ENCODE peak calls at places on chromosomes 2 and 18, in seven cellular contexts. O, Z, E, M, A, W and T are unnamed samples.

GRCh38 chr2:218378053-218378452 is 4.0 kb upstream of the SLC11A1 start:
- DNase-seq in O (no peak), Z (no peak), E (no peak), M (no peak), A (peak), W (no peak), T (no peak)

GRCh38 chr2:60556441-60556997 is 3.1 kb upstream of the BCL11A start:
- DNase-seq in O (no peak), Z (no peak), E (no peak), M (no peak), A (peak), W (no peak), T (no peak)

GRCh38 chr2:18546586-18546985 is 13.9 kb downstream of the RDH14 start:
- DNase-seq in O (no peak), Z (no peak), E (no peak), M (no peak), A (no peak), W (no peak), T (no peak)

GRCh38 chr2:238688197-238689153 is 159.4 kb upstream of the TWIST2 start:
- DNase-seq in O (no peak), Z (no peak), E (no peak), M (no peak), A (no peak), W (no peak), T (no peak)

GRCh38 chr2:169799555-169799954 is 884 bp downstream of the SSB start:
- DNase-seq in O (no peak), Z (no peak), E (no peak), M (no peak), A (peak), W (no peak), T (no peak)

GRCh38 chr2:1869987-1870386 is 125.7 kb upstream of the PXDN start:
- DNase-seq in O (no peak), Z (no peak), E (no peak), M (no peak), A (no peak), W (no peak), T (no peak)

GRCh38 chr18:76482971-76483691 is 11.9 kb downstream of the ZNF516 start:
- DNase-seq in O (no peak), Z (no peak), E (peak), M (no peak), A (no peak), W (no peak), T (no peak)

GRCh38 chr2:205700331-205701132 is 18.2 kb downstream of the NRP2 start:
- DNase-seq in O (no peak), Z (no peak), E (no peak), M (peak), A (peak), W (no peak), T (no peak)

GRCh38 chr18:29321561-29321960 is 1144.6 kb upstream of the CDH2 start:
- DNase-seq in O (no peak), Z (no peak), E (no peak), M (no peak), A (no peak), W (no peak), T (no peak)

GRCh38 chr2:214193943-214194342 is 216.9 kb upstream of the VWC2L start:
- DNase-seq in O (no peak), Z (no peak), E (no peak), M (no peak), A (no peak), W (no peak), T (no peak)

GRCh38 chr18:24964213-24964612 is 387.8 kb downstream of the ZNF521 start:
- DNase-seq in O (no peak), Z (no peak), E (no peak), M (no peak), A (peak), W (no peak), T (no peak)

GRCh38 chr2:165953306-165953654 is 296 bp downstream of the TTC21B start:
- DNase-seq in O (no peak), Z (no peak), E (no peak), M (no peak), A (no peak), W (no peak), T (no peak)

GRCh38 chr2:239743206-239743605 is 281.9 kb downstream of the NDUFA10 start:
- DNase-seq in O (no peak), Z (no peak), E (no peak), M (no peak), A (no peak), W (no peak), T (no peak)

GRCh38 chr2:209619782-209620181 is 151.8 kb upstream of the UNC80 start:
- DNase-seq in O (no peak), Z (no peak), E (no peak), M (no peak), A (peak), W (no peak), T (peak)

GRCh38 chr2:117523267-117523666 is 291.2 kb upstream of the DDX18 start:
- DNase-seq in O (no peak), Z (peak), E (peak), M (no peak), A (no peak), W (peak), T (no peak)

GRCh38 chr2:172345951-172346555 is 81.3 kb upstream of the ITGA6 start:
- DNase-seq in O (no peak), Z (no peak), E (no peak), M (no peak), A (no peak), W (no peak), T (no peak)

GRCh38 chr2:134206573-134206972 is 47.3 kb upstream of the MGAT5 start:
- DNase-seq in O (no peak), Z (no peak), E (no peak), M (no peak), A (no peak), W (no peak), T (no peak)

GRCh38 chr2:226601881-226602280 is 197.7 kb downstream of the IRS1 start:
- DNase-seq in O (no peak), Z (no peak), E (no peak), M (no peak), A (no peak), W (no peak), T (no peak)

GRCh38 chr18:31343454-31343853 is 25.5 kb downstream of the DSG1 start:
- DNase-seq in O (no peak), Z (no peak), E (no peak), M (no peak), A (no peak), W (no peak), T (no peak)

GRCh38 chr2:226733189-226733858 is 66.3 kb downstream of the IRS1 start:
- DNase-seq in O (no peak), Z (no peak), E (no peak), M (peak), A (no peak), W (no peak), T (no peak)

GRCh38 chr2:69600425-69600824 is 43.1 kb downstream of the AAK1 start:
- DNase-seq in O (no peak), Z (no peak), E (no peak), M (no peak), A (no peak), W (no peak), T (no peak)

GRCh38 chr2:139835101-139835500 is 1054.9 kb upstream of the NXPH2 start:
- DNase-seq in O (no peak), Z (no peak), E (no peak), M (no peak), A (no peak), W (no peak), T (no peak)

GRCh38 chr2:20052872-20053281 is 1.4 kb upstream of the LAPTM4A start:
- DNase-seq in O (peak), Z (peak), E (peak), M (peak), A (no peak), W (peak), T (no peak)

GRCh38 chr2:54673501-54673998 is 49.9 kb upstream of the EML6 start:
- DNase-seq in O (no peak), Z (peak), E (peak), M (no peak), A (peak), W (peak), T (no peak)

GRCh38 chr2:98730053-98730850 is 680 bp downstream of the MGAT4A start:
- DNase-seq in O (no peak), Z (peak), E (peak), M (no peak), A (peak), W (peak), T (no peak)
- TF ChIP-seq POLR2A in O (no peak), Z (peak), E (peak), M (no peak), A (no peak), W (no peak), T (no peak)

DNA sequence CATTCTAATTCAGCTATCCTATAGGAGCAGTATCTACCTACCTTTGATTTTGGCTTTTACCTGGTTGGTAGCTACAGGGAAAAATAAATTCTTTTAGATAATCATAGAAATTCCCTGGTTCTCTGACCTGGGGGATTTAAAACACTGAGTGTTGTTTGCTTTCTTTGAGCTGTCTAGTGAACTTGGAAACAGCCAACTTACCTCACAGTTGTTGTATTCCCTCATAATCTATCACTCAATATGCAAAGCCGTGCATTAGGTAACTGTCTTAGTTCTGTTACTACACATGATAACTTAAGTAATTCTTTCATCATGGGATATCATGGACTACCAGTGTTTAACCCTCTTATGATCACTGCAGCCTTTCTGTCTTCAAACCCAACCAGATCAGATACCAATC is 127.8 kb downstream of the TTC27 start:
- DNase-seq in O (no peak), Z (no peak), E (no peak), M (no peak), A (no peak), W (no peak), T (no peak)
- TF ChIP-seq POLR2A in O (no peak), Z (no peak), E (no peak), M (no peak), A (no peak), W (no peak), T (no peak)

DNA sequence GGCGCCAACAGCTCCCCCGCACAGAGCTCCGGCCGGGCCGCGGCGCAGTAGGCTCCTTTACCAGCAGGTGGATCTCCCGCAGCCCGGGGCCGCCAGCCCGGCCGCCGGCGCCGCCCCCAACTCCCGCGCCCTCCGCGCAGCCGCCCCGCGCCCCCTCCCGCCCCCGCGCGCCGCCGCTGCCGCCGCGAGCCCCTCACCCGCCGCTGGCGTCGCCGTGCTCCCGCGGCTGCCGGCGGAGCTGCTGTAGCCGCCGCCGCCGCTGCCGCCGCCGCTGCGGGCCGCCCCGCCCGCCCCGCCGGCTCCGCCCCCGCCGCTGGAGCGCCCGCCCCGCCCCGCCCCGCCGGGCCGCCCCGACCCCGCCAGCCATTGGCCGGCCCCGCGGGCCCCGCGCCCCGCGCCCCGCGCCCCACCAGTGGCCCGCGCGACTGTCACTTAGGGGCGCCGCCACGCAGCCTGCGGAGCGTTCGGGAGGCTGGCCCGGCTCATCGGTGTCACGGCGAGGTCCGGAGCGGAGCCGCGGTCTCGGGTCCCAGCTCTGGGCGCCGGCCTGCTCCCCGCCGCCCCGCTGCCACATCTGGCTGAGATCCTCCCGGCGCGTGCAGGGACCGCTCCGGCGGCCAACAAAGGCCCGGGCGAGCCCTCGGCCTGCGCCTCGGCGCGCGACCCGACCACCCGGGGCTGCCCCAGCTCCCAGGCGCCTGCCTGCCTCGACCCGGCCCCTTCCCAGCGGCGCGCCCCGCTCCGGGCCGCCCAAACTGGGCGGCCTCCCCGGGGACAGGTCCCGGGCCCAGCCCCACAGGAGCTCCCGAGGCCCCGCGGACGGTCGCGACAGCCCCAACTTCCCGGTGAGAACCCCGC is at the start of gene MGAT4A:
- DNase-seq in O (no peak), Z (peak), E (peak), M (peak), A (peak), W (peak), T (peak)
- TF ChIP-seq POLR2A in O (peak), Z (peak), E (peak), M (peak), A (peak), W (peak), T (peak)

GRCh38 chr2:109521233-109521632 is 92.5 kb downstream of the SEPTIN10 start:
- DNase-seq in O (no peak), Z (no peak), E (peak), M (no peak), A (no peak), W (no peak), T (no peak)

GRCh38 chr2:109521751-109522374 is 91.9 kb downstream of the SEPTIN10 start:
- DNase-seq in O (no peak), Z (no peak), E (peak), M (no peak), A (no peak), W (no peak), T (no peak)

GRCh38 chr2:109523536-109524361 is 90.0 kb downstream of the SEPTIN10 start:
- DNase-seq in O (no peak), Z (no peak), E (no peak), M (no peak), A (no peak), W (no peak), T (no peak)

GRCh38 chr2:109525836-109526235 is 87.9 kb downstream of the SEPTIN10 start:
- DNase-seq in O (no peak), Z (no peak), E (no peak), M (no peak), A (no peak), W (no peak), T (no peak)

GRCh38 chr2:109523121-109523520 is 90.6 kb downstream of the SEPTIN10 start:
- DNase-seq in O (no peak), Z (no peak), E (no peak), M (no peak), A (no peak), W (no peak), T (no peak)
- TF ChIP-seq POLR2A in O (no peak), Z (no peak), E (no peak), M (no peak), A (no peak), W (no peak), T (no peak)

GRCh38 chr2:601387-601698 is 75.9 kb downstream of the TMEM18 start:
- DNase-seq in O (no peak), Z (no peak), E (no peak), M (no peak), A (no peak), W (no peak), T (no peak)
- TF ChIP-seq POLR2A in O (no peak), Z (no peak), E (no peak), M (no peak), A (no peak), W (no peak), T (no peak)

DNA sequence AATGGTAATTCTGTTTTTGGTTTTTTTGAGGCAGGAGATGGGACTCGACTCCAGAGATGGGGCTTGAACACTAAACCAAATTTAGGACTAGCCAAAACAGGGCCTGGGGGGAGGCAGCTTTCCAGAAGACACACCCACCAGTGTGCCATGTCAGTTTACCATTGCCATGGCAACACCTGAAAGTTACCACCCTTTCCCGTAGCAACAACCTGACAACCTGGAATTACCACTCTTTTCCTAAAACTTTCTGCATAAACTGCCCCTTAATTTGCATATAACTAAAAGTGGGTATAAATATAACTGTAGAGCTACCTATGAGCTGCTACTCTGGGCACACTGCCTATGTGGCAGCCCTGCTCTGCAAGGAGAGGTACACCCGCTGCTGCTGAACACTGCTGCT is 10.3 kb downstream of the CDK15 start:
- DNase-seq in O (no peak), Z (no peak), E (no peak), M (no peak), A (no peak), W (no peak), T (no peak)
- TF ChIP-seq POLR2A in O (no peak), Z (no peak), E (no peak), M (no peak), A (no peak), W (no peak), T (no peak)

GRCh38 chr2:230925443-230925878 is 419 bp upstream of the GPR55 start:
- DNase-seq in O (no peak), Z (no peak), E (peak), M (no peak), A (peak), W (no peak), T (no peak)

GRCh38 chr2:230925879-230926765 is 1.1 kb upstream of the GPR55 start:
- DNase-seq in O (no peak), Z (no peak), E (peak), M (no peak), A (peak), W (no peak), T (peak)

GRCh38 chr2:230924092-230924469 is 961 bp downstream of the GPR55 start:
- DNase-seq in O (no peak), Z (no peak), E (peak), M (no peak), A (no peak), W (no peak), T (no peak)

GRCh38 chr2:230922951-230923717 is 1.9 kb downstream of the GPR55 start:
- DNase-seq in O (no peak), Z (no peak), E (peak), M (no peak), A (no peak), W (no peak), T (no peak)

DNA sequence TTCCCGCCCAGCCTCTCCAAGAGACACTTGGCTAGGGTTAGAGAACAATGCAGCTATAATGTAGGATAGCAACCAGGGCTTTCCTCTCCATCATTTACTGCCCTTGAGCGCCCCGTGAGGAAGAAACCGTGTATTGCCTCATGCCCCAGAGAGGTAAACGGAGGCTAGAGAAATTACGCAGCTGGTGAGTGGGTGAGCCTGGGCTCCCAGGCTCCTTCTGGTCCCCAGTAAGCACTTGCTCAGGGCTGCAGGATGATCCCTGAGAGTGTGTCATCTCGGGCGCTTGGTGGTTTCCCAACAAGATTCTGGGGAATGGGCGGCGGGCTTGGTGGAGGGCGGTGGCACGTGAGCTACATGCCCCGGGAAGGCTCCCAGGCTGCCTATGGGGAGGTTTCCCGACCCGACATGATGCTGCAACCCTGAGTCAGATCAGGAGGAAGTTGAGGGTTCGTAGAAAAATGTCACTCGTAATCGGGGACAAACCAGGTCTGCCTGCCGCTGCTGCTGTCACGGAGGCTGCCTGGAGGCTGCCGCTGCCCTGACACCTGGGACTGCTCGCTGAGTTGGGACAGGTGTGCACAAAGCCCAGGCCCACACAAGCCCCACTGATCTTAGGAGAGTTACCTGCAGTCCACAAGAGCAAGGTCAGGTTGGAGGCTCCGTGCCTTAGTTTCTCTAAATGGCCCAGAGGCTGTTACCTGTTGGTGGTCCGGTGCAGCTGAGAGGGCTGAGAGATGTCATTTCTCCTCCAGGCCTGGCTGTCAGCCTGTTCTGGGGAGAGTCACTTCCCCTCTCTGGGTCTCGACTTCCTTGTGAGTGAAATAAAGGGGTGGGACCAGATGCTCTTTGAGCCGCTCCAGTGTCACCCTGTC is at the start of gene GPR55:
- DNase-seq in O (no peak), Z (no peak), E (peak), M (peak), A (peak), W (no peak), T (peak)
- TF ChIP-seq POLR2A in O (no peak), Z (no peak), E (peak), M (no peak), A (no peak), W (no peak), T (peak)

DNA sequence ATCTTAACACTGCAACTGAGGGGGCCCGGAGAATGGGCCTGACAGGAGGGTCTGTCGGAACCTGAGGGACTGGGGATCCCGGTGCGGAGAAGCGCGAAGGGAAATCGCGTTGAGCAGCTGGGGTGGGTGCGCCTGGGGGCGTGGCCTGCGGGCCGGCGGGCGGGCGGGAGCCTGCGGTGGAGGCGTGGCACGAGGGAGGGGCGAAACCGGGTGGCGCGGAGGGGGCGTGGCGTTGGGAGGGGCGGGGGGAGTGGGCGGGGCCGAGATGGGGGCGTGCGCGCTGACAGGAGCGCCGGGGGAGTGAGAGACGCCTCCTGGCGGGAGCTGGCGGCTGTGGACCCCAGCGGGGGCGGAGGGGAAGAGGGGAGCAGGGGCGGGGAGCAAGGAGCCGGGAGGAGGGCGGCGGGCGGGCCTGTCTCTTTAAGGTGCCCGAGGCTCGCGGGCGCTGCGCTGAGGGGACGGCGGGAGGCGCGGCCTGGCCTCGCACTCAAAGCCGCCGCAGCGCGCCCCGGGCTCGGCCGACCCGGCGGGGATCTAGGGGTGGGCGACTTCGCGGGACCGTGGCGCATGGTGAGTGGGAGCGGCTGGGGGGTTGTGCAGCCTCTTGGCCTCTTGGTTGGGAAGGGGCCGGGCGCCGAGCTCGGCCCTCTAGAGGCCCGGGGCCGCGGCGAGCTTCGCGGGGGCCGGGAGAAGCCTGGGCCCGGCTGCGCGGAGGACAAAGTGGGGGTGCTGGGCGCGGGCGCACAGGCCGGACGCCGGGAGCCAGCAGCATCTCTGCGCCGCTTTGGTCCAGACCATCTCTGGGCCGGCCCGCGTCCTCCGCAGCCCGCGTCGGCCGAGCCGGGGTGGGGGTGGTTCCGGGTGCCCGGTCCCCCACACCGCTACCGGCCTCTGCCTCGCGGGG is at the start of gene TWSG1:
- DNase-seq in O (peak), Z (peak), E (peak), M (peak), A (peak), W (peak), T (peak)
- TF ChIP-seq POLR2A in O (peak), Z (peak), E (peak), M (peak), A (peak), W (peak), T (peak)